ENCODE peak calls at places on chromosomes 6 and 20, in seven cellular contexts. X is cardiac fibroblast, R is GM10248, W is choroid plexus epithelial cell, O is ovary, H is bronchial epithelial cell, A is fibroblast of mammary gland. K is an unnamed sample.
A peak's percentile ranks its signal among the peaks of the same experiment; 100 is the strongest.

GRCh38 chr20:61846074-61846473 is 219.6 kb downstream of the TAF4 start:
- DNase-seq in A (no peak), X (no peak), W (no peak), H (no peak), O (no peak), R (no peak), K (no peak)

GRCh38 chr6:136592930-136593673 is 42.9 kb upstream of the MAP7 start:
- DNase-seq in R (no peak), A (peak; percentile 88), W (peak; percentile 69), H (peak; percentile 71), O (no peak), X (peak; percentile 47), K (no peak)

GRCh38 chr6:56949925-56950495 is 4.9 kb upstream of the BEND6 start:
- DNase-seq in O (no peak), X (peak; percentile 42), A (no peak), H (no peak), W (peak; percentile 40), R (no peak), K (no peak)

GRCh38 chr20:62815066-62815991 is 1.5 kb upstream of the COL9A3 start:
- DNase-seq in O (no peak), W (peak; percentile 54), X (peak; percentile 67), R (no peak), H (peak; percentile 49), A (peak; percentile 48), K (no peak)

GRCh38 chr6:159716247-159717086 is 10.8 kb upstream of the WTAP start:
- DNase-seq in R (no peak), W (peak; percentile 93), O (no peak), X (peak; percentile 97), A (peak; percentile 99), H (peak; percentile 97), K (no peak)

GRCh38 chr6:68760486-68760885 is 125.4 kb downstream of the ADGRB3 start:
- DNase-seq in A (no peak), W (no peak), O (no peak), X (no peak), R (no peak), H (no peak), K (no peak)

GRCh38 chr6:169945117-169945516 is 193.7 kb downstream of the ERMARD start:
- DNase-seq in H (peak; percentile 44), W (no peak), A (no peak), O (no peak), R (no peak), X (no peak), K (no peak)

GRCh38 chr6:40912158-40912946 is 126.7 kb downstream of the UNC5CL start:
- DNase-seq in W (peak; percentile 36), H (peak; percentile 91), R (peak; percentile 75), O (peak; percentile 47), X (peak; percentile 34), A (peak; percentile 21), K (no peak)

GRCh38 chr6:140641412-140641811 is 1267.0 kb upstream of the CITED2 start:
- DNase-seq in W (no peak), O (no peak), R (no peak), H (no peak), X (no peak), A (no peak), K (no peak)

GRCh38 chr20:36881888-36882287 is 6.0 kb downstream of the TLDC2 start:
- DNase-seq in W (no peak), R (peak; percentile 73), X (no peak), H (peak; percentile 71), O (no peak), A (peak; percentile 28), K (no peak)

GRCh38 chr6:153424719-153425400 is 293.8 kb upstream of the RGS17 start:
- DNase-seq in A (peak; percentile 3), O (no peak), W (no peak), X (no peak), R (no peak), H (peak; percentile 54), K (no peak)

GRCh38 chr6:35955071-35955470 is 34.2 kb upstream of the SRPK1 start:
- DNase-seq in H (peak; percentile 79), R (no peak), W (no peak), X (no peak), A (peak; percentile 86), O (no peak), K (no peak)

GRCh38 chr6:147699637-147700036 is 191.1 kb downstream of the SAMD5 start:
- DNase-seq in W (peak; percentile 57), H (peak; percentile 85), O (no peak), R (no peak), X (peak; percentile 20), A (peak; percentile 84), K (no peak)

GRCh38 chr6:33415831-33416230 is 2.1 kb downstream of the CUTA start:
- DNase-seq in W (no peak), A (no peak), O (no peak), R (no peak), H (no peak), X (no peak), K (no peak)

GRCh38 chr6:169165031-169165430 is 88.6 kb downstream of the THBS2 start:
- DNase-seq in O (no peak), X (no peak), R (no peak), H (no peak), A (no peak), W (no peak), K (peak; percentile 49)

GRCh38 chr20:25226433-25227316 is 21.2 kb upstream of the PYGB start:
- DNase-seq in W (no peak), O (no peak), R (no peak), X (no peak), A (no peak), H (no peak), K (no peak)

GRCh38 chr6:77136086-77136485 is 327.2 kb downstream of the HTR1B start:
- DNase-seq in A (peak; percentile 5), R (no peak), W (no peak), H (peak; percentile 93), X (no peak), O (no peak), K (no peak)

GRCh38 chr20:62587757-62588402 is 54.4 kb upstream of the SLCO4A1 start:
- DNase-seq in H (peak; percentile 17), O (no peak), X (peak; percentile 10), W (no peak), A (peak; percentile 48), R (no peak), K (no peak)

GRCh38 chr20:19492937-19493336 is 265.1 kb upstream of the RIN2 start:
- DNase-seq in O (no peak), R (no peak), A (no peak), X (no peak), H (no peak), W (no peak), K (no peak)

GRCh38 chr20:24100370-24101011 is 111.9 kb upstream of the GGTLC1 start:
- DNase-seq in W (peak; percentile 87), A (peak; percentile 52), O (no peak), H (peak; percentile 80), X (peak; percentile 78), R (no peak), K (no peak)

GRCh38 chr6:24126586-24127192 is 674 bp downstream of the NRSN1 start:
- DNase-seq in A (peak; percentile 55), H (peak; percentile 46), W (peak; percentile 78), R (peak; percentile 46), O (no peak), X (peak; percentile 57), K (no peak)

GRCh38 chr6:14792118-14792955 is 453.5 kb upstream of the JARID2 start:
- DNase-seq in A (peak; percentile 43), H (no peak), X (no peak), O (no peak), R (no peak), W (no peak), K (no peak)

GRCh38 chr6:111973897-111974639 is 79.8 kb upstream of the CCN6 start:
- DNase-seq in O (no peak), A (peak; percentile 78), X (peak; percentile 79), W (peak; percentile 77), H (peak; percentile 38), R (no peak), K (no peak)

GRCh38 chr6:129609635-129610034 is 100.3 kb downstream of the ARHGAP18 start:
- DNase-seq in X (no peak), H (no peak), R (no peak), O (no peak), W (no peak), A (no peak), K (no peak)

GRCh38 chr6:111843347-111844147 is 29.7 kb downstream of the FYN start:
- DNase-seq in W (no peak), R (no peak), A (no peak), X (no peak), H (no peak), O (no peak), K (no peak)

GRCh38 chr20:59938696-59939051 is 1.4 kb downstream of the PPP1R3D start:
- DNase-seq in R (no peak), A (peak; percentile 60), W (peak; percentile 5), X (peak; percentile 12), O (no peak), H (no peak), K (no peak)

GRCh38 chr6:73263570-73263909 is 544 bp upstream of the KHDC1 start:
- DNase-seq in X (no peak), O (no peak), W (no peak), H (no peak), R (no peak), A (no peak), K (no peak)

GRCh38 chr20:60632420-60633262 is 619.4 kb upstream of the CDH4 start:
- DNase-seq in X (no peak), R (no peak), O (no peak), W (no peak), H (no peak), A (peak; percentile 65), K (no peak)

GRCh38 chr6:17816921-17817611 is 110.3 kb upstream of the NUP153 start:
- DNase-seq in X (peak; percentile 45), A (peak; percentile 41), R (no peak), W (peak; percentile 50), H (no peak), O (no peak), K (no peak)
- TF ChIP-seq CTCF in X (no peak), A (no peak), R (no peak), W (peak; percentile 34), H (no peak), O (no peak), K (peak; percentile 27)

DNA sequence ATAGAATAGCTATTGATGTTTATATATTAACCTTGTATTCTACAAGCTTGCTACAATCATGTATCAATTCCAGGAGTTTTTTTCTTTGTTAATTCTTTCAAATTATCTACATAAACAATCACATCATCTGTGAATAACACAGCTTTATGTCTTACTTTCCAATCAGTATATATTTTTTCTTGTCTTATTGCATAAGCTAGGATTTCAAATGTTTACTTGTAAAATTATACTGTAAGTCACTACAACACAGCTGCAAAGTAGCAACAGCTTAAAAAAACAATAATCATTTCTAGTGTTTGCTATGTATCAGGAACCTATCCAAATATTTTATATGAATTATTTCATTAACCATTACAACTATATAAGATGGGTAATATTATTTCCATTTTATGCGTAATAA is 270.4 kb downstream of the KIF16B start:
- DNase-seq in H (no peak), A (no peak), R (no peak), W (no peak), X (no peak), O (no peak), K (no peak)
- TF ChIP-seq CTCF in H (no peak), A (no peak), R (no peak), W (no peak), X (no peak), O (no peak), K (no peak)

GRCh38 chr6:154705471-154706113 is 27.6 kb upstream of the SCAF8 start:
- DNase-seq in R (no peak), X (peak; percentile 40), O (no peak), A (peak; percentile 20), W (peak; percentile 30), H (no peak), K (no peak)
- TF ChIP-seq CTCF in R (no peak), X (no peak), O (no peak), A (peak; percentile 3), W (peak; percentile 26), H (no peak), K (peak; percentile 16)

GRCh38 chr20:64145458-64146300 is 18.6 kb upstream of the MYT1 start:
- DNase-seq in X (no peak), W (no peak), O (peak; percentile 17), R (no peak), H (no peak), A (no peak), K (no peak)
- TF ChIP-seq CTCF in X (peak; percentile 24), W (peak; percentile 37), O (no peak), R (peak; percentile 3), H (no peak), A (peak; percentile 14), K (no peak)

K was measured in osteocyte.